ENCODE peak calls at places on chromosomes 2 and 18, in nine cellular contexts. One of them, this sample, is unnamed.

GRCh38 chr2:217801711-217802110 is 201.1 kb downstream of the TNS1 start:
- DNase-seq in glutamatergic neuron: no peak
- DNase-seq in GM10248: no peak
- DNase-seq in hepatic stellate cell: no peak
- DNase-seq in fibroblast of the conjunctiva: no peak
- DNase-seq in hepatocyte: no peak
- DNase-seq in prostate gland: no peak
- DNase-seq in amniotic stem cell: no peak
- DNase-seq in LoVo: no peak
- DNase-seq in this sample: no peak

GRCh38 chr2:3662239-3662638 is 4.2 kb downstream of the ALLC start:
- DNase-seq in LoVo: no peak
- DNase-seq in prostate gland: no peak
- DNase-seq in fibroblast of the conjunctiva: no peak
- DNase-seq in hepatocyte: no peak
- DNase-seq in hepatic stellate cell: no peak
- DNase-seq in glutamatergic neuron: no peak
- DNase-seq in GM10248: no peak
- DNase-seq in amniotic stem cell: no peak
- DNase-seq in this sample: no peak

GRCh38 chr18:9539283-9539682 is 64.0 kb downstream of the RALBP1 start:
- DNase-seq in GM10248: no peak
- DNase-seq in hepatic stellate cell: peak; percentile 70
- DNase-seq in fibroblast of the conjunctiva: peak; percentile 20
- DNase-seq in LoVo: no peak
- DNase-seq in glutamatergic neuron: no peak
- DNase-seq in amniotic stem cell: peak; percentile 46
- DNase-seq in prostate gland: no peak
- DNase-seq in hepatocyte: no peak
- DNase-seq in this sample: no peak

GRCh38 chr18:23103449-23103848 is 31.8 kb upstream of the CABLES1 start:
- DNase-seq in LoVo: no peak
- DNase-seq in hepatic stellate cell: no peak
- DNase-seq in amniotic stem cell: no peak
- DNase-seq in prostate gland: no peak
- DNase-seq in GM10248: no peak
- DNase-seq in glutamatergic neuron: no peak
- DNase-seq in hepatocyte: no peak
- DNase-seq in fibroblast of the conjunctiva: no peak
- DNase-seq in this sample: no peak

GRCh38 chr2:238287702-238288649 is at the start of gene PER2:
- DNase-seq in fibroblast of the conjunctiva: peak; percentile 75
- DNase-seq in LoVo: peak; percentile 52
- DNase-seq in hepatic stellate cell: peak; percentile 90
- DNase-seq in amniotic stem cell: peak; percentile 85
- DNase-seq in GM10248: peak; percentile 46
- DNase-seq in glutamatergic neuron: no peak
- DNase-seq in prostate gland: peak; percentile 45
- DNase-seq in hepatocyte: peak; percentile 91
- DNase-seq in this sample: peak; percentile 14

GRCh38 chr2:209960676-209961630 is 41.5 kb upstream of the RPE start:
- DNase-seq in hepatocyte: peak; percentile 83
- DNase-seq in fibroblast of the conjunctiva: peak; percentile 28
- DNase-seq in hepatic stellate cell: peak; percentile 6
- DNase-seq in glutamatergic neuron: peak; percentile 55
- DNase-seq in prostate gland: peak; percentile 17
- DNase-seq in GM10248: peak; percentile 40
- DNase-seq in amniotic stem cell: no peak
- DNase-seq in LoVo: peak; percentile 43
- DNase-seq in this sample: no peak

GRCh38 chr2:161946489-161947107 is 127.4 kb downstream of the DPP4 start:
- DNase-seq in LoVo: peak; percentile 29
- DNase-seq in amniotic stem cell: peak; percentile 12
- DNase-seq in glutamatergic neuron: no peak
- DNase-seq in prostate gland: no peak
- DNase-seq in hepatocyte: peak; percentile 28
- DNase-seq in GM10248: no peak
- DNase-seq in hepatic stellate cell: no peak
- DNase-seq in fibroblast of the conjunctiva: peak; percentile 12
- DNase-seq in this sample: peak; percentile 14

GRCh38 chr2:134897932-134898331 is 20.7 kb upstream of the CCNT2 start:
- DNase-seq in LoVo: no peak
- DNase-seq in GM10248: no peak
- DNase-seq in glutamatergic neuron: no peak
- DNase-seq in hepatocyte: no peak
- DNase-seq in fibroblast of the conjunctiva: no peak
- DNase-seq in prostate gland: no peak
- DNase-seq in hepatic stellate cell: no peak
- DNase-seq in amniotic stem cell: no peak
- DNase-seq in this sample: no peak

GRCh38 chr2:203446071-203446481 is 89.0 kb downstream of the RAPH1 start:
- DNase-seq in GM10248: no peak
- DNase-seq in glutamatergic neuron: no peak
- DNase-seq in hepatic stellate cell: peak; percentile 36
- DNase-seq in LoVo: no peak
- DNase-seq in fibroblast of the conjunctiva: no peak
- DNase-seq in amniotic stem cell: peak; percentile 12
- DNase-seq in prostate gland: no peak
- DNase-seq in hepatocyte: no peak
- DNase-seq in this sample: no peak

GRCh38 chr18:74342416-74343043 is 26.9 kb downstream of the C18orf63 start:
- DNase-seq in hepatocyte: peak; percentile 71
- DNase-seq in amniotic stem cell: peak; percentile 52
- DNase-seq in prostate gland: peak; percentile 35
- DNase-seq in GM10248: peak; percentile 26
- DNase-seq in LoVo: peak; percentile 59
- DNase-seq in hepatic stellate cell: no peak
- DNase-seq in fibroblast of the conjunctiva: peak; percentile 71
- DNase-seq in glutamatergic neuron: no peak
- DNase-seq in this sample: no peak

GRCh38 chr18:48220146-48220499 is 189.1 kb downstream of the ZBTB7C start:
- DNase-seq in fibroblast of the conjunctiva: no peak
- DNase-seq in LoVo: no peak
- DNase-seq in amniotic stem cell: no peak
- DNase-seq in prostate gland: no peak
- DNase-seq in hepatocyte: no peak
- DNase-seq in glutamatergic neuron: no peak
- DNase-seq in hepatic stellate cell: no peak
- DNase-seq in GM10248: no peak
- DNase-seq in this sample: no peak

GRCh38 chr2:151671198-151671597 is 63.1 kb downstream of the NEB start:
- DNase-seq in glutamatergic neuron: no peak
- DNase-seq in GM10248: no peak
- DNase-seq in amniotic stem cell: no peak
- DNase-seq in LoVo: no peak
- DNase-seq in prostate gland: no peak
- DNase-seq in hepatic stellate cell: no peak
- DNase-seq in fibroblast of the conjunctiva: no peak
- DNase-seq in hepatocyte: no peak
- DNase-seq in this sample: no peak

GRCh38 chr18:35042389-35043066 is 1.3 kb downstream of the MAPRE2 start:
- DNase-seq in GM10248: no peak
- DNase-seq in hepatocyte: no peak
- DNase-seq in LoVo: no peak
- DNase-seq in glutamatergic neuron: no peak
- DNase-seq in fibroblast of the conjunctiva: no peak
- DNase-seq in prostate gland: no peak
- DNase-seq in hepatic stellate cell: no peak
- DNase-seq in amniotic stem cell: no peak
- DNase-seq in this sample: peak; percentile 72

GRCh38 chr2:205770557-205770956 is 88.3 kb downstream of the NRP2 start:
- DNase-seq in fibroblast of the conjunctiva: no peak
- DNase-seq in glutamatergic neuron: no peak
- DNase-seq in amniotic stem cell: no peak
- DNase-seq in GM10248: no peak
- DNase-seq in hepatic stellate cell: no peak
- DNase-seq in hepatocyte: no peak
- DNase-seq in LoVo: no peak
- DNase-seq in prostate gland: no peak
- DNase-seq in this sample: no peak

GRCh38 chr2:100612388-100613000 is 49.7 kb downstream of the PDCL3 start:
- DNase-seq in GM10248: no peak
- DNase-seq in amniotic stem cell: no peak
- DNase-seq in hepatic stellate cell: no peak
- DNase-seq in LoVo: no peak
- DNase-seq in glutamatergic neuron: no peak
- DNase-seq in fibroblast of the conjunctiva: no peak
- DNase-seq in hepatocyte: no peak
- DNase-seq in prostate gland: no peak
- DNase-seq in this sample: no peak

GRCh38 chr18:812123-812672 is at the start of gene YES1:
- DNase-seq in hepatic stellate cell: peak; percentile 85
- DNase-seq in LoVo: peak; percentile 75
- DNase-seq in amniotic stem cell: peak; percentile 64
- DNase-seq in GM10248: peak; percentile 92
- DNase-seq in glutamatergic neuron: peak; percentile 85
- DNase-seq in hepatocyte: peak; percentile 93
- DNase-seq in fibroblast of the conjunctiva: peak; percentile 43
- DNase-seq in prostate gland: peak; percentile 81
- DNase-seq in this sample: peak; percentile 88

GRCh38 chr2:240588006-240588655 is 1.6 kb downstream of the CAPN10 start:
- DNase-seq in GM10248: no peak
- DNase-seq in hepatocyte: no peak
- DNase-seq in hepatic stellate cell: no peak
- DNase-seq in LoVo: no peak
- DNase-seq in prostate gland: no peak
- DNase-seq in glutamatergic neuron: no peak
- DNase-seq in fibroblast of the conjunctiva: no peak
- DNase-seq in amniotic stem cell: no peak
- DNase-seq in this sample: no peak

GRCh38 chr2:137886432-137886831 is 77.8 kb upstream of the HNMT start:
- DNase-seq in GM10248: no peak
- DNase-seq in amniotic stem cell: no peak
- DNase-seq in prostate gland: no peak
- DNase-seq in fibroblast of the conjunctiva: no peak
- DNase-seq in hepatocyte: peak; percentile 57
- DNase-seq in LoVo: no peak
- DNase-seq in hepatic stellate cell: no peak
- DNase-seq in glutamatergic neuron: no peak
- DNase-seq in this sample: no peak

GRCh38 chr2:188726561-188727247 is 247.5 kb upstream of the COL3A1 start:
- DNase-seq in glutamatergic neuron: no peak
- DNase-seq in hepatocyte: no peak
- DNase-seq in prostate gland: no peak
- DNase-seq in LoVo: no peak
- DNase-seq in hepatic stellate cell: no peak
- DNase-seq in GM10248: no peak
- DNase-seq in fibroblast of the conjunctiva: no peak
- DNase-seq in amniotic stem cell: no peak
- DNase-seq in this sample: no peak

GRCh38 chr2:128594273-128594910 is 275.7 kb upstream of the HS6ST1 start:
- DNase-seq in LoVo: no peak
- DNase-seq in amniotic stem cell: no peak
- DNase-seq in hepatic stellate cell: no peak
- DNase-seq in fibroblast of the conjunctiva: no peak
- DNase-seq in prostate gland: no peak
- DNase-seq in hepatocyte: no peak
- DNase-seq in glutamatergic neuron: no peak
- DNase-seq in GM10248: no peak
- DNase-seq in this sample: no peak

GRCh38 chr18:11983592-11983991 is 2.3 kb downstream of the IMPA2 start:
- DNase-seq in prostate gland: no peak
- DNase-seq in amniotic stem cell: no peak
- DNase-seq in glutamatergic neuron: peak; percentile 76
- DNase-seq in LoVo: no peak
- DNase-seq in GM10248: no peak
- DNase-seq in hepatocyte: no peak
- DNase-seq in hepatic stellate cell: no peak
- DNase-seq in fibroblast of the conjunctiva: no peak
- DNase-seq in this sample: no peak

GRCh38 chr2:101047075-101047766 is 45.1 kb downstream of the RPL31 start:
- DNase-seq in glutamatergic neuron: no peak
- DNase-seq in prostate gland: peak; percentile 69
- DNase-seq in GM10248: no peak
- DNase-seq in amniotic stem cell: no peak
- DNase-seq in hepatocyte: no peak
- DNase-seq in LoVo: peak; percentile 9
- DNase-seq in fibroblast of the conjunctiva: no peak
- DNase-seq in hepatic stellate cell: no peak
- DNase-seq in this sample: no peak

GRCh38 chr18:79856119-79857080 is 58.7 kb downstream of the KCNG2 start:
- DNase-seq in amniotic stem cell: no peak
- DNase-seq in hepatocyte: peak; percentile 73
- DNase-seq in prostate gland: no peak
- DNase-seq in hepatic stellate cell: no peak
- DNase-seq in LoVo: no peak
- DNase-seq in fibroblast of the conjunctiva: peak; percentile 9
- DNase-seq in glutamatergic neuron: peak; percentile 76
- DNase-seq in GM10248: peak; percentile 60
- DNase-seq in this sample: no peak

GRCh38 chr2:228819701-228820100 is 451.4 kb downstream of the PID1 start:
- DNase-seq in amniotic stem cell: no peak
- DNase-seq in glutamatergic neuron: no peak
- DNase-seq in LoVo: no peak
- DNase-seq in hepatic stellate cell: no peak
- DNase-seq in GM10248: no peak
- DNase-seq in hepatocyte: no peak
- DNase-seq in prostate gland: no peak
- DNase-seq in fibroblast of the conjunctiva: no peak
- DNase-seq in this sample: no peak

GRCh38 chr2:27152102-27152795 is 3.4 kb downstream of the TCF23 start:
- DNase-seq in LoVo: no peak
- DNase-seq in amniotic stem cell: no peak
- DNase-seq in prostate gland: no peak
- DNase-seq in hepatocyte: no peak
- DNase-seq in GM10248: no peak
- DNase-seq in hepatic stellate cell: no peak
- DNase-seq in glutamatergic neuron: no peak
- DNase-seq in fibroblast of the conjunctiva: no peak
- DNase-seq in this sample: no peak

GRCh38 chr2:28689764-28690163 is 61.9 kb upstream of the PPP1CB start:
- DNase-seq in GM10248: no peak
- DNase-seq in hepatocyte: no peak
- DNase-seq in amniotic stem cell: no peak
- DNase-seq in prostate gland: no peak
- DNase-seq in fibroblast of the conjunctiva: no peak
- DNase-seq in glutamatergic neuron: no peak
- DNase-seq in hepatic stellate cell: no peak
- DNase-seq in LoVo: no peak
- DNase-seq in this sample: no peak